ENCODE peak calls at places on chromosomes 5 and 9, in four cellular contexts. One of them, this sample, is unnamed.

GRCh38 chr9:133683494-133684460 is 47.6 kb downstream of the DBH start:
- DNase-seq in GM12864: no peak
- DNase-seq in GM03348: peak; percentile 56
- DNase-seq in GM04504: no peak
- DNase-seq in this sample: no peak

GRCh38 chr5:109868737-109869136 is 179.0 kb downstream of the MAN2A1 start:
- DNase-seq in GM12864: no peak
- DNase-seq in GM03348: peak; percentile 21
- DNase-seq in GM04504: no peak
- DNase-seq in this sample: no peak

GRCh38 chr9:1722404-1722803 is 292.7 kb upstream of the SMARCA2 start:
- DNase-seq in GM12864: no peak
- DNase-seq in GM03348: no peak
- DNase-seq in GM04504: no peak
- DNase-seq in this sample: no peak

GRCh38 chr5:145478651-145479050 is 356.5 kb downstream of the PRELID2 start:
- DNase-seq in GM12864: no peak
- DNase-seq in GM03348: no peak
- DNase-seq in GM04504: no peak
- DNase-seq in this sample: no peak

GRCh38 chr5:132775439-132776076 is 1.5 kb downstream of the SEPTIN8 start:
- DNase-seq in GM12864: no peak
- DNase-seq in GM03348: peak; percentile 24
- DNase-seq in GM04504: no peak
- DNase-seq in this sample: no peak

GRCh38 chr5:93926831-93927600 is 185.6 kb upstream of the POU5F2 start:
- DNase-seq in GM12864: no peak
- DNase-seq in GM03348: peak; percentile 47
- DNase-seq in GM04504: no peak
- DNase-seq in this sample: peak; percentile 8

GRCh38 chr5:131633830-131634229 is 1.2 kb downstream of the RAPGEF6 start:
- DNase-seq in GM12864: no peak
- DNase-seq in GM03348: no peak
- DNase-seq in GM04504: no peak
- DNase-seq in this sample: no peak

GRCh38 chr5:61306531-61307195 is 25.4 kb upstream of the ZSWIM6 start:
- DNase-seq in GM12864: no peak
- DNase-seq in GM03348: peak; percentile 52
- DNase-seq in GM04504: no peak
- DNase-seq in this sample: peak; percentile 90

GRCh38 chr9:104028827-104029226 is 65.3 kb upstream of the SMC2 start:
- DNase-seq in GM12864: no peak
- DNase-seq in GM03348: no peak
- DNase-seq in GM04504: no peak
- DNase-seq in this sample: no peak

GRCh38 chr5:73365301-73365853 is 83.2 kb downstream of the FOXD1 start:
- DNase-seq in GM12864: no peak
- DNase-seq in GM03348: peak; percentile 71
- DNase-seq in GM04504: peak; percentile 83
- DNase-seq in this sample: peak; percentile 89

GRCh38 chr9:136686534-136686793 is 793 bp downstream of the AGPAT2 start:
- DNase-seq in GM12864: no peak
- DNase-seq in GM03348: no peak
- DNase-seq in GM04504: no peak
- DNase-seq in this sample: no peak

GRCh38 chr5:181188700-181189362 is 16.2 kb downstream of the TRIM7 start:
- DNase-seq in GM12864: no peak
- DNase-seq in GM03348: peak; percentile 44
- DNase-seq in GM04504: no peak
- DNase-seq in this sample: peak; percentile 59

GRCh38 chr5:143888912-143889311 is 77.0 kb downstream of the HMHB1 start:
- DNase-seq in GM12864: no peak
- DNase-seq in GM03348: no peak
- DNase-seq in GM04504: no peak
- DNase-seq in this sample: no peak

GRCh38 chr9:137679249-137679648 is 60.4 kb downstream of the EHMT1 start:
- DNase-seq in GM12864: no peak
- DNase-seq in GM03348: no peak
- DNase-seq in GM04504: no peak
- DNase-seq in this sample: no peak

GRCh38 chr5:1053391-1054017 is 44.9 kb downstream of the NKD2 start:
- DNase-seq in GM12864: no peak
- DNase-seq in GM03348: no peak
- DNase-seq in GM04504: peak; percentile 44
- DNase-seq in this sample: no peak

This sample was measured in HFFc6.